ENCODE peak calls at places on chromosomes 2 and 18, in four cellular contexts. One of them, this sample, is unnamed.

GRCh38 chr2:18536100-18536499 is 24.4 kb downstream of the RDH14 start:
- DNase-seq in K562: no peak
- DNase-seq in GM12892: no peak
- DNase-seq in stomach: no peak
- DNase-seq in this sample: no peak

GRCh38 chr2:231272961-231273360 is 74.5 kb downstream of the ARMC9 start:
- DNase-seq in K562: no peak
- DNase-seq in GM12892: no peak
- DNase-seq in stomach: no peak
- DNase-seq in this sample: no peak

GRCh38 chr18:2627821-2628276 is 27.7 kb upstream of the SMCHD1 start:
- DNase-seq in K562: no peak
- DNase-seq in GM12892: no peak
- DNase-seq in stomach: no peak
- DNase-seq in this sample: no peak

GRCh38 chr2:23760746-23761145 is 166.2 kb downstream of the ATAD2B start:
- DNase-seq in K562: no peak
- DNase-seq in GM12892: no peak
- DNase-seq in stomach: no peak
- DNase-seq in this sample: no peak

GRCh38 chr18:50523165-50523564 is 36.7 kb upstream of the MAPK4 start:
- DNase-seq in K562: no peak
- DNase-seq in GM12892: no peak
- DNase-seq in stomach: no peak
- DNase-seq in this sample: no peak

GRCh38 chr18:77071711-77072292 is 60.8 kb downstream of the MBP start:
- DNase-seq in K562: no peak
- DNase-seq in GM12892: no peak
- DNase-seq in stomach: peak
- DNase-seq in this sample: no peak

GRCh38 chr2:158894078-158894477 is 74.4 kb upstream of the TANC1 start:
- DNase-seq in K562: no peak
- DNase-seq in GM12892: no peak
- DNase-seq in stomach: no peak
- DNase-seq in this sample: no peak

GRCh38 chr2:120856421-120856862 is 120.8 kb downstream of the GLI2 start:
- DNase-seq in K562: peak
- DNase-seq in GM12892: no peak
- DNase-seq in stomach: no peak
- DNase-seq in this sample: no peak

GRCh38 chr2:119487434-119488244 is 36.6 kb downstream of the SCTR start:
- DNase-seq in K562: no peak
- DNase-seq in GM12892: no peak
- DNase-seq in stomach: peak
- DNase-seq in this sample: no peak

GRCh38 chr18:13269599-13270011 is 51.0 kb downstream of the LDLRAD4 start:
- DNase-seq in K562: no peak
- DNase-seq in GM12892: no peak
- DNase-seq in stomach: no peak
- DNase-seq in this sample: no peak

GRCh38 chr2:4047961-4048891 is 344.9 kb downstream of the DCDC2C start:
- DNase-seq in K562: no peak
- DNase-seq in GM12892: no peak
- DNase-seq in stomach: no peak
- DNase-seq in this sample: no peak

GRCh38 chr18:38186491-38186890 is 620.9 kb upstream of the CELF4 start:
- DNase-seq in K562: no peak
- DNase-seq in GM12892: no peak
- DNase-seq in stomach: no peak
- DNase-seq in this sample: no peak

GRCh38 chr2:212539145-212539880 is 711 bp upstream of the ERBB4 start:
- DNase-seq in K562: peak
- DNase-seq in GM12892: no peak
- DNase-seq in stomach: peak
- DNase-seq in this sample: peak

GRCh38 chr18:24271381-24272331 is 126.0 kb downstream of the OSBPL1A start:
- DNase-seq in K562: no peak
- DNase-seq in GM12892: peak
- DNase-seq in stomach: peak
- DNase-seq in this sample: peak

GRCh38 chr2:24515841-24516240 is 24.8 kb downstream of the NCOA1 start:
- DNase-seq in K562: no peak
- DNase-seq in GM12892: no peak
- DNase-seq in stomach: no peak
- DNase-seq in this sample: no peak

GRCh38 chr18:51330148-51330547 is 132.7 kb upstream of the MEX3C start:
- DNase-seq in K562: no peak
- DNase-seq in GM12892: no peak
- DNase-seq in stomach: no peak
- DNase-seq in this sample: no peak

GRCh38 chr2:127096718-127097470 is 10.1 kb downstream of the BIN1 start:
- DNase-seq in K562: no peak
- DNase-seq in GM12892: no peak
- DNase-seq in stomach: peak
- DNase-seq in this sample: no peak

GRCh38 chr2:226017107-226017506 is 617.6 kb downstream of the NYAP2 start:
- DNase-seq in K562: no peak
- DNase-seq in GM12892: no peak
- DNase-seq in stomach: no peak
- DNase-seq in this sample: no peak

GRCh38 chr18:49846263-49846662 is 32.9 kb upstream of the ACAA2 start:
- DNase-seq in K562: no peak
- DNase-seq in GM12892: no peak
- DNase-seq in stomach: no peak
- DNase-seq in this sample: no peak

GRCh38 chr2:238370482-238371372 is 50.4 kb downstream of the TRAF3IP1 start:
- DNase-seq in K562: peak
- DNase-seq in GM12892: no peak
- DNase-seq in stomach: peak
- DNase-seq in this sample: peak

GRCh38 chr2:176582990-176583481 is 313.8 kb downstream of the MTX2 start:
- DNase-seq in K562: no peak
- DNase-seq in GM12892: no peak
- DNase-seq in stomach: no peak
- DNase-seq in this sample: no peak

GRCh38 chr18:54033087-54033486 is 191.4 kb downstream of the MBD2 start:
- DNase-seq in K562: no peak
- DNase-seq in GM12892: no peak
- DNase-seq in stomach: no peak
- DNase-seq in this sample: no peak

GRCh38 chr2:156553714-156554442 is 117.7 kb downstream of the GPD2 start:
- DNase-seq in K562: no peak
- DNase-seq in GM12892: no peak
- DNase-seq in stomach: no peak
- DNase-seq in this sample: no peak

GRCh38 chr2:101124684-101125366 is 26.4 kb downstream of the TBC1D8 start:
- DNase-seq in K562: no peak
- DNase-seq in GM12892: no peak
- DNase-seq in stomach: peak
- DNase-seq in this sample: peak

GRCh38 chr2:97764559-97765263 is 51.3 kb downstream of the ZAP70 start:
- DNase-seq in K562: no peak
- DNase-seq in GM12892: no peak
- DNase-seq in stomach: no peak
- DNase-seq in this sample: no peak

GRCh38 chr2:33038799-33039198 is 92.0 kb downstream of the LTBP1 start:
- DNase-seq in K562: no peak
- DNase-seq in GM12892: no peak
- DNase-seq in stomach: no peak
- DNase-seq in this sample: no peak

GRCh38 chr2:161208527-161209139 is 48.4 kb downstream of the TANK start:
- DNase-seq in K562: peak
- DNase-seq in GM12892: no peak
- DNase-seq in stomach: no peak
- DNase-seq in this sample: no peak

GRCh38 chr2:69764286-69765058 is 22.5 kb downstream of the ANXA4 start:
- DNase-seq in K562: no peak
- DNase-seq in GM12892: no peak
- DNase-seq in stomach: no peak
- DNase-seq in this sample: no peak

GRCh38 chr18:55779711-55780590 is 192.0 kb upstream of the TCF4 start:
- DNase-seq in K562: peak
- DNase-seq in GM12892: peak
- DNase-seq in stomach: no peak
- DNase-seq in this sample: peak

GRCh38 chr2:151872468-151872867 is 44.2 kb upstream of the ARL5A start:
- DNase-seq in K562: no peak
- DNase-seq in GM12892: no peak
- DNase-seq in stomach: no peak
- DNase-seq in this sample: no peak

GRCh38 chr18:30920356-30920755 is 122.2 kb downstream of the DSC3 start:
- DNase-seq in K562: no peak
- DNase-seq in GM12892: no peak
- DNase-seq in stomach: no peak
- DNase-seq in this sample: no peak

GRCh38 chr2:120919771-120920437 is 184.2 kb downstream of the GLI2 start:
- DNase-seq in K562: no peak
- DNase-seq in GM12892: no peak
- DNase-seq in stomach: no peak
- DNase-seq in this sample: no peak

GRCh38 chr2:127649684-127650040 is 3.7 kb downstream of the GPR17 start:
- DNase-seq in K562: peak
- DNase-seq in GM12892: peak
- DNase-seq in stomach: peak
- DNase-seq in this sample: no peak

GRCh38 chr2:165015052-165015642 is 59.8 kb upstream of the SLC38A11 start:
- DNase-seq in K562: peak
- DNase-seq in GM12892: peak
- DNase-seq in stomach: peak
- DNase-seq in this sample: no peak

GRCh38 chr18:45637546-45638327 is 22.5 kb downstream of the SLC14A2 start:
- DNase-seq in K562: no peak
- DNase-seq in GM12892: no peak
- DNase-seq in stomach: no peak
- DNase-seq in this sample: peak
- TF ChIP-seq POLR2AphosphoS5 in K562: no peak
- TF ChIP-seq POLR2AphosphoS5 in GM12892: no peak
- TF ChIP-seq POLR2AphosphoS5 in stomach: peak
- TF ChIP-seq POLR2AphosphoS5 in this sample: peak

GRCh38 chr2:62789918-62790317 is 84.4 kb downstream of the EHBP1 start:
- DNase-seq in K562: no peak
- DNase-seq in GM12892: no peak
- DNase-seq in stomach: no peak
- DNase-seq in this sample: no peak
- TF ChIP-seq POLR2AphosphoS5 in K562: no peak
- TF ChIP-seq POLR2AphosphoS5 in GM12892: no peak
- TF ChIP-seq POLR2AphosphoS5 in stomach: no peak
- TF ChIP-seq POLR2AphosphoS5 in this sample: no peak

GRCh38 chr2:117551858-117552257 is 262.6 kb upstream of the DDX18 start:
- DNase-seq in K562: no peak
- DNase-seq in GM12892: no peak
- DNase-seq in stomach: no peak
- DNase-seq in this sample: no peak
- TF ChIP-seq POLR2AphosphoS5 in K562: no peak
- TF ChIP-seq POLR2AphosphoS5 in GM12892: no peak
- TF ChIP-seq POLR2AphosphoS5 in stomach: no peak
- TF ChIP-seq POLR2AphosphoS5 in this sample: no peak

GRCh38 chr2:43224131-43224570 is 2.3 kb downstream of the ZFP36L2 start:
- DNase-seq in K562: no peak
- DNase-seq in GM12892: no peak
- DNase-seq in stomach: peak
- DNase-seq in this sample: peak

GRCh38 chr2:43225788-43226557 is 433 bp downstream of the ZFP36L2 start:
- DNase-seq in K562: peak
- DNase-seq in GM12892: peak
- DNase-seq in stomach: no peak
- DNase-seq in this sample: peak

GRCh38 chr2:43225093-43225787 is 1.2 kb downstream of the ZFP36L2 start:
- DNase-seq in K562: peak
- DNase-seq in GM12892: no peak
- DNase-seq in stomach: peak
- DNase-seq in this sample: peak

GRCh38 chr2:43223412-43224040 is 2.9 kb downstream of the ZFP36L2 start:
- DNase-seq in K562: no peak
- DNase-seq in GM12892: no peak
- DNase-seq in stomach: no peak
- DNase-seq in this sample: no peak

DNA sequence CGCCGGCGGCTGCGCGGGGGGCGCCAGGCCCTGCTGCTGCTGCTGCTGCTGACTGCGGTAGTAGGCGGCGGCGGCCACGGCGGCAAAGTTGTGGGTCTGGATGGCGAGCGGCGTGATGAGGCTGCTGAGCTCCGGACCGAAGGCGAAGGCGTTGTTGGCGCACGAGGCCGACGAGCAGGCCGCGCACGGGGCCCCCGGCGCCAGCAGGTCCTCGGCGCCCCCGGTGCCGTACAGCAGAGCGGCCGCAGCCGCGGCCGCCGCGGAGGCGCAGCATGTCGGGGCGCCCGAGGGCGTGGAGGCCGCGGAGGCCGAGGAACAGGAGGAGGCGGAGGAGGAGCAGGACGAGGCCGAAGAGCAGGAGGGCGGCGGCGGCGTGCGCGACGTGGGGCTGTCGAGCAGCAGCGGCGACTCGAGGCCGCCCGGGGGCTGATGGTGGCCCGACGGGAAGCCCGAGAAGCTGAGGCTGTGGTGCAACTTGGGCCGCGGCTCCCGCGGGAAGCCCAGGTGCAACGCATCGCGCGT is 1.8 kb downstream of the ZFP36L2 start:
- DNase-seq in K562: peak
- DNase-seq in GM12892: no peak
- DNase-seq in stomach: no peak
- DNase-seq in this sample: peak
- TF ChIP-seq POLR2AphosphoS5 in K562: no peak
- TF ChIP-seq POLR2AphosphoS5 in GM12892: no peak
- TF ChIP-seq POLR2AphosphoS5 in stomach: no peak
- TF ChIP-seq POLR2AphosphoS5 in this sample: no peak

GRCh38 chr2:233689498-233689897 is 3.2 kb upstream of the UGT1A6 start:
- DNase-seq in K562: no peak
- DNase-seq in GM12892: no peak
- DNase-seq in stomach: peak
- DNase-seq in this sample: no peak
- TF ChIP-seq POLR2AphosphoS5 in K562: no peak
- TF ChIP-seq POLR2AphosphoS5 in GM12892: no peak
- TF ChIP-seq POLR2AphosphoS5 in stomach: no peak
- TF ChIP-seq POLR2AphosphoS5 in this sample: no peak

This sample was measured in upper lobe of left lung.